ENCODE peak calls at places on chromosomes 1 and 21, in five cellular contexts. G is SW480; F is GM04504; O is cardiac muscle cell; W is stimulated activated naive CD8-positive, alpha-beta T cell treated with anti-CD3 and anti-CD28 coated beads, Interleukin-15, Interleukin-2, amounts not matched to agents 100 U/mL and 50 U/mL, for 24 hours. M is an unnamed sample.

GRCh38 chr1:39608906-39609305 is 30.5 kb downstream of the HEYL start:
- DNase-seq in W (no peak), O (no peak), F (no peak), G (no peak), M (no peak)

GRCh38 chr1:240413732-240414131 is 198.2 kb downstream of the GREM2 start:
- DNase-seq in W (no peak), O (peak), G (no peak), F (no peak), M (no peak)

GRCh38 chr1:230621290-230622022 is 20.8 kb upstream of the COG2 start:
- DNase-seq in W (no peak), O (no peak), G (no peak), F (no peak), M (no peak)

GRCh38 chr1:65149391-65149729 is 1.4 kb downstream of the AK4 start:
- DNase-seq in G (no peak), O (no peak), W (no peak), F (no peak), M (peak)

GRCh38 chr21:35840949-35841348 is 219.4 kb downstream of the SETD4 start:
- DNase-seq in G (no peak), F (no peak), O (no peak), W (no peak), M (no peak)

GRCh38 chr1:219329606-219330005 is 155.9 kb downstream of the LYPLAL1 start:
- DNase-seq in F (no peak), G (no peak), O (peak), W (no peak), M (no peak)

GRCh38 chr1:157515141-157515540 is 37.2 kb downstream of the FCRL5 start:
- DNase-seq in W (no peak), F (no peak), G (no peak), O (no peak), M (no peak)

GRCh38 chr1:6185635-6186382 is 5.7 kb upstream of the CHD5 start:
- DNase-seq in F (no peak), W (peak), G (no peak), O (peak), M (peak)

GRCh38 chr1:193105821-193106177 is 585 bp upstream of the GLRX2 start:
- DNase-seq in G (no peak), F (no peak), W (no peak), O (no peak), M (peak)

GRCh38 chr1:210301254-210301955 is 27.3 kb upstream of the HHAT start:
- DNase-seq in W (no peak), O (no peak), F (no peak), G (no peak), M (no peak)

GRCh38 chr1:145991799-145992412 is 4.5 kb downstream of the TXNIP start:
- DNase-seq in G (no peak), W (no peak), O (no peak), F (no peak), M (no peak)

GRCh38 chr1:155196103-155196892 is 11.4 kb downstream of the THBS3 start:
- DNase-seq in W (no peak), F (no peak), G (no peak), O (no peak), M (no peak)

GRCh38 chr1:38827299-38827698 is 32.3 kb downstream of the RRAGC start:
- DNase-seq in F (no peak), O (no peak), W (no peak), G (no peak), M (peak)

GRCh38 chr1:19049128-19049768 is 92.8 kb upstream of the IFFO2 start:
- DNase-seq in W (no peak), G (no peak), F (no peak), O (peak), M (no peak)

GRCh38 chr1:221991221-221991620 is 249.3 kb upstream of the DUSP10 start:
- DNase-seq in W (no peak), G (peak), O (peak), F (no peak), M (no peak)

GRCh38 chr21:32807717-32808380 is 36.3 kb upstream of the PAXBP1 start:
- DNase-seq in O (peak), F (peak), W (no peak), G (no peak), M (no peak)

GRCh38 chr1:227889047-227889862 is 58.5 kb downstream of the WNT9A start:
- DNase-seq in W (no peak), F (no peak), G (no peak), O (no peak), M (no peak)

M was measured in NCI-H2227 treated with DMSO at 0.1 percent for 48 hours.